ENCODE peak calls at places on chromosomes 4 and X, in seven cellular contexts. S is SK-N-SH, Q is H1, P is K562, T is GM12878, H is HCT116, N is HepG2. Z is an unnamed sample.

GRCh38 chr4:99949034-99949998 is 759 bp downstream of the H2AZ1 start:
- DNase-seq in S (peak; percentile 80), Q (peak; percentile 82), P (peak; percentile 77), T (peak; percentile 77), H (peak; percentile 91), N (peak; percentile 92), Z (peak; percentile 95)

GRCh38 chr4:114078636-114079035 is 99.2 kb upstream of the ARSJ start:
- DNase-seq in S (no peak), Q (no peak), P (no peak), T (no peak), H (no peak), N (no peak), Z (no peak)

GRCh38 chr4:178599521-178599920 is 1157.3 kb upstream of the AGA start:
- DNase-seq in S (peak; percentile 2), Q (no peak), P (no peak), T (no peak), H (no peak), N (no peak), Z (no peak)

GRCh38 chr4:105147226-105148151 is 813 bp downstream of the TET2 start:
- DNase-seq in S (peak; percentile 62), Q (no peak), P (peak; percentile 61), T (no peak), H (no peak), N (peak; percentile 24), Z (no peak)

GRCh38 chrX:108712886-108713285 is 23.5 kb downstream of the IRS4 start:
- DNase-seq in S (no peak), Q (no peak), P (no peak), T (no peak), H (peak; percentile 0), N (peak; percentile 0), Z (no peak)

GRCh38 chr4:24867766-24868296 is 45.0 kb downstream of the CCDC149 start:
- DNase-seq in S (no peak), Q (no peak), P (no peak), T (no peak), H (no peak), N (no peak), Z (no peak)

GRCh38 chr4:155566241-155566823 is 100.3 kb upstream of the GUCY1A1 start:
- DNase-seq in S (no peak), Q (no peak), P (no peak), T (no peak), H (no peak), N (no peak), Z (no peak)

GRCh38 chr4:122625156-122625555 is 4.3 kb upstream of the IL21 start:
- DNase-seq in S (no peak), Q (no peak), P (no peak), T (no peak), H (no peak), N (no peak), Z (no peak)

GRCh38 chrX:132480581-132481203 is 8.1 kb downstream of the MBNL3 start:
- DNase-seq in S (no peak), Q (no peak), P (no peak), T (peak; percentile 55), H (no peak), N (peak; percentile 82), Z (peak; percentile 16)

GRCh38 chr4:794911-795725 is 30.8 kb downstream of the CPLX1 start:
- DNase-seq in S (no peak), Q (no peak), P (no peak), T (no peak), H (no peak), N (no peak), Z (no peak)

GRCh38 chrX:93673056-93673868 is at the start of gene NAP1L3:
- DNase-seq in S (peak; percentile 78), Q (peak; percentile 63), P (no peak), T (no peak), H (no peak), N (peak; percentile 5), Z (no peak)

GRCh38 chrX:1323315-1323714 is 13.3 kb upstream of the IL3RA start:
- DNase-seq in S (peak; percentile 38), Q (peak; percentile 75), P (peak; percentile 54), T (peak; percentile 55), H (peak; percentile 65), N (peak; percentile 51), Z (peak; percentile 55)

GRCh38 chr4:4859010-4859798 is at the start of gene MSX1:
- DNase-seq in S (peak; percentile 91), Q (peak; percentile 92), P (peak; percentile 97), T (no peak), H (peak; percentile 60), N (peak; percentile 81), Z (peak; percentile 98)

GRCh38 chrX:153878969-153879653 is 6.9 kb downstream of the L1CAM start:
- DNase-seq in S (peak; percentile 81), Q (no peak), P (no peak), T (no peak), H (no peak), N (no peak), Z (no peak)

GRCh38 chr4:147924604-147925412 is 192.9 kb downstream of the ARHGAP10 start:
- DNase-seq in S (peak; percentile 66), Q (peak; percentile 53), P (no peak), T (no peak), H (no peak), N (peak; percentile 5), Z (peak; percentile 42)
- TF ChIP-seq JUND in S (no peak), Q (no peak), P (no peak), T (no peak), H (no peak), N (no peak), Z (no peak)

GRCh38 chr4:57163530-57164459 is 53.6 kb upstream of the IGFBP7 start:
- DNase-seq in S (peak; percentile 89), Q (peak; percentile 95), P (peak; percentile 74), T (peak; percentile 13), H (peak; percentile 43), N (peak; percentile 68), Z (peak; percentile 81)
- TF ChIP-seq JUND in S (no peak), Q (peak; percentile 8), P (no peak), T (no peak), H (no peak), N (no peak), Z (no peak)

DNA sequence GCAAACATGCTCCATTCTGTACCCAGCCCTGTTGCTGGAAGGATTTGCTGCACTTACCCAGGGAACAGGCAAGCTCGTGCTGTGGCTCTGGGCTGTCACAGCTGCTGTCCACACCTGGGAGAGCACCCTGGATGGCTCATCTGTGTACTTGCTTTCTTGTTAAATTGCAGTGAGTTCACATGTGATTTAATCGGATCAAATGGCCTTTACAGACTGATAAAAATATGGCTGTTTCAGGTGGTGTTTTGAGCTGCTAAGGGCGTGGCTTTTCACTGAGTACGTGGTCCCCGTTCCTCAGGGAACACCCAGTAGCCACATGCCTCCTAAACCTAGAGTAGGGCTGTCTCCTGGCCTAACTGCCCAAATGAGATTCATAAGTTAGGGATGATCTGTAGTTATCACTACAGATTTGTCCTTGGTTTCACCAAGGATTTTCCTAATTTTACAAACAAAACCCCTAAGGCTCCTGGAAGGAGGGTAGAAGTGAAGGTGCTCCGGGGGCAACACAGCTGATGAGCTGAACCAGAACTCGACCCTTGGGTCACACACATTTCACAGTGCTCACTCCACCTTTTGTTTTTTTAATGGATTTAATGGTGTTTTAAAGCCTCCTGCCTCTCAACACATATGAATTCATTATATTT is 13.7 kb downstream of the KLKB1 start:
- DNase-seq in S (no peak), Q (no peak), P (no peak), T (no peak), H (no peak), N (no peak), Z (no peak)
- TF ChIP-seq JUND in S (no peak), Q (no peak), P (no peak), T (no peak), H (no peak), N (no peak), Z (no peak)

GRCh38 chr4:126957555-126958440 is 675.0 kb upstream of the INTU start:
- DNase-seq in S (no peak), Q (no peak), P (no peak), T (no peak), H (no peak), N (no peak), Z (no peak)

GRCh38 chr4:126956192-126956897 is 676.4 kb upstream of the INTU start:
- DNase-seq in S (no peak), Q (no peak), P (peak; percentile 35), T (no peak), H (no peak), N (no peak), Z (no peak)

GRCh38 chr4:126958482-126958881 is 674.3 kb upstream of the INTU start:
- DNase-seq in S (no peak), Q (no peak), P (no peak), T (no peak), H (no peak), N (no peak), Z (no peak)

GRCh38 chr4:126954537-126955291 is 678.0 kb upstream of the INTU start:
- DNase-seq in S (no peak), Q (no peak), P (peak; percentile 52), T (no peak), H (no peak), N (no peak), Z (no peak)

DNA sequence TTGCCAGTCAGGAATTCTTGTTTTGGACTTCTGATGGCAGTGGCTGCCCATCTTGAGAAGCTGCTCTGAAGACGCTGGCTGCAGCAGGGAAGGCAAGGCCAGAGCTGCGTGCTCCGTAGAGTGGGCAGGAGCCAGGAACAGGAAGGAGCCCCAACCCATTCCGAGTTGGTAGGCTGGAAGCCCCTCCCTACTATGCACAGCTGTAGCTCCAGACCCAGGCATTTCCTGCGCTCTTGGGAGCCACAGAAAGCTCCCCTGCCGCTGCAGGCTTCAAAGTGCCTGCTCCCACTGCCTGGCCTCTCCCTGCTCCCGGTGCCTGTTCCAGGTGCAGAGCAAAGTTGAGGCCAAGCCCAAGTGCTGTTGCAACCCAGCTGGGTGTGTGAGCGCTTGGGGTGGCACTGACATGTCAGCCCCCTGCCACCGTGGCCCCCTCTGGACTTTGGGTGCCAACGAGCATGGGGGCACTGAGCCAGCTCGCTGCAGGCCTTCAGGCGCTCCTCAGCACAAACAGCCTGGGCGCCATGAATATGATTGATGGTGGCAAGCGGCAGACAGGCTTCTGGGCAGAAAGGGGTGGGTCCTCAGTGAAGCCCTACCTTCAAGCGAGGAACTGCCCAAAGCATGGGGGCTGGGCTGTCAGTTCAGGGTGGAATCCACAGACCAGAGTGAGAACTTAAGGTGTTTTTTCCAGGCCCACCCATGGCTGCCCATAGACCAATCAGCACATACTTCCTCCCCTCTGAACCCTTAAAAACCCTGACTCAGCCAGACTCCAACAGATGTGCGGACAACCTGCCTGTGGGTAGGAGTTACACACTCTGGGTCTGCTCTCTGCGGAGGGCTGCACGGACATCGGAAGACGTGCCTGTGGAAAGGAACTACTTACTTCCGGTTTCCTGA is 677.2 kb upstream of the INTU start:
- DNase-seq in S (peak; percentile 9), Q (no peak), P (peak; percentile 80), T (no peak), H (no peak), N (no peak), Z (no peak)
- TF ChIP-seq JUND in S (no peak), Q (no peak), P (no peak), T (no peak), H (no peak), N (no peak), Z (no peak)

DNA sequence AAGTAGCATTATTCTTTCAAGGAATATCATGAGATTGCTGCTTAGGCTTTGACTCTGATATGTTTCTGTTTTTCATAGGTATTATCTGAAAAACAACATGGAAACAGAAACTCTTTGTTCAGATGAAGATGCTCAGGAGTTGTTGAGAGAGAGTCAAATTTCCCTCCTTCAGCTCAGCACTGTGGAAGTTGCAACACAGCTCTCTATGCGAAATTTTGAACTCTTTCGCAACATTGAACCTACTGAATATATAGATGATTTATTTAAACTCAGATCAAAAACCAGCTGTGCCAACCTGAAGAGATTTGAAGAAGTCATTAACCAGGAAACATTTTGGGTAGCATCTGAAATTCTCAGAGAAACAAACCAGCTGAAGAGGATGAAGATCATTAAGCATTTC is 238.6 kb downstream of the RAPGEF2 start:
- DNase-seq in S (no peak), Q (no peak), P (no peak), T (no peak), H (no peak), N (peak; percentile 69), Z (no peak)
- TF ChIP-seq JUND in S (no peak), Q (no peak), P (no peak), T (no peak), H (no peak), N (no peak), Z (no peak)

GRCh38 chr4:47238697-47239096 is 207.3 kb downstream of the GABRB1 start:
- DNase-seq in S (no peak), Q (no peak), P (no peak), T (no peak), H (no peak), N (no peak), Z (no peak)
- TF ChIP-seq JUND in S (no peak), Q (no peak), P (no peak), T (no peak), H (no peak), N (no peak), Z (no peak)